ENCODE peak calls at places on chromosomes 11 and 22, in seven cellular contexts. J is body of pancreas; X is naive thymus-derived CD4-positive, alpha-beta T cell; A is A549; R is suprapubic skin; H is spleen; I is breast epithelium. Z is an unnamed sample.

GRCh38 chr22:33883961-33884808 is 36.1 kb downstream of the LARGE1 start:
- DNase-seq in X (no peak), I (no peak), R (no peak), A (no peak), H (peak; percentile 69), J (no peak), Z (no peak)

GRCh38 chr22:35212996-35213395 is 44.3 kb upstream of the HMGXB4 start:
- DNase-seq in A (no peak), R (no peak), I (no peak), J (no peak), H (no peak), X (no peak), Z (no peak)

GRCh38 chr11:33734441-33735165 is 1.6 kb downstream of the CD59 start:
- DNase-seq in X (no peak), I (no peak), J (peak; percentile 16), R (peak; percentile 83), A (no peak), H (no peak), Z (peak; percentile 55)

GRCh38 chr22:46280999-46281623 is 13.3 kb downstream of the TTC38 start:
- DNase-seq in J (no peak), X (no peak), H (peak; percentile 86), R (no peak), A (no peak), I (no peak), Z (no peak)

GRCh38 chr11:94602430-94603372 is 35.5 kb downstream of the PIWIL4 start:
- DNase-seq in I (no peak), A (peak; percentile 41), R (no peak), J (peak; percentile 72), H (no peak), X (no peak), Z (no peak)

GRCh38 chr11:96050435-96051182 is 126.7 kb upstream of the MTMR2 start:
- DNase-seq in R (no peak), H (no peak), A (peak; percentile 9), X (no peak), I (no peak), J (no peak), Z (no peak)

GRCh38 chr11:6812391-6813005 is 13.0 kb upstream of the OR6A2 start:
- DNase-seq in I (no peak), R (no peak), A (peak; percentile 43), J (no peak), H (no peak), X (peak; percentile 15), Z (no peak)

GRCh38 chr22:28593299-28593698 is 86.3 kb downstream of the TTC28 start:
- DNase-seq in H (no peak), J (no peak), X (no peak), R (no peak), I (no peak), A (no peak), Z (no peak)

GRCh38 chr11:61162092-61162935 is 1.1 kb upstream of the VPS37C start:
- DNase-seq in H (no peak), A (peak; percentile 62), J (peak; percentile 89), X (no peak), R (no peak), I (no peak), Z (peak; percentile 33)

GRCh38 chr22:50435701-50436115 is 39.1 kb downstream of the SBF1 start:
- DNase-seq in J (no peak), X (no peak), R (no peak), H (no peak), A (no peak), I (no peak), Z (no peak)

GRCh38 chr11:93845181-93846092 is 5.0 kb downstream of the VSTM5 start:
- DNase-seq in I (no peak), R (no peak), H (no peak), A (no peak), X (no peak), J (no peak), Z (no peak)

GRCh38 chr11:102238287-102238894 is 78.9 kb upstream of the BIRC3 start:
- DNase-seq in J (no peak), H (no peak), X (no peak), A (no peak), I (no peak), R (no peak), Z (no peak)

GRCh38 chr22:24985824-24986214 is 33.3 kb downstream of the KIAA1671 start:
- DNase-seq in H (no peak), R (no peak), X (no peak), A (no peak), I (no peak), J (no peak), Z (peak; percentile 39)

GRCh38 chr11:56783448-56784041 is 35.0 kb upstream of the OR9G4 start:
- DNase-seq in J (no peak), X (no peak), I (no peak), H (no peak), R (no peak), A (peak; percentile 79), Z (no peak)

GRCh38 chr22:50694766-50695420 is 22.3 kb downstream of the SHANK3 start:
- DNase-seq in A (no peak), X (no peak), H (peak; percentile 45), J (peak; percentile 3), I (no peak), R (peak; percentile 75), Z (no peak)

GRCh38 chr11:12512826-12513395 is 135.5 kb downstream of the PARVA start:
- DNase-seq in J (no peak), X (no peak), I (no peak), A (no peak), R (no peak), H (no peak), Z (no peak)

GRCh38 chr22:48782326-48782725 is 1045.3 kb downstream of the BRD1 start:
- DNase-seq in J (no peak), R (no peak), A (no peak), I (no peak), H (no peak), X (no peak), Z (no peak)

GRCh38 chr11:92123540-92123939 is 101.1 kb upstream of the FAT3 start:
- DNase-seq in H (no peak), I (no peak), R (no peak), A (no peak), J (no peak), X (no peak), Z (no peak)

GRCh38 chr11:8209208-8209807 is 40.5 kb upstream of the RIC3 start:
- DNase-seq in R (no peak), I (no peak), A (no peak), J (peak; percentile 61), X (no peak), H (peak; percentile 88), Z (no peak)

GRCh38 chr11:62911137-62912130 is 9.7 kb downstream of the CHRM1 start:
- DNase-seq in R (no peak), H (no peak), I (no peak), J (no peak), A (no peak), X (no peak), Z (no peak)

GRCh38 chr11:62004473-62004872 is 37.0 kb upstream of the FTH1 start:
- DNase-seq in R (no peak), J (no peak), A (no peak), X (no peak), I (no peak), H (peak; percentile 40), Z (no peak)

GRCh38 chr11:1842149-1843097 is 3.6 kb downstream of the TNNI2 start:
- DNase-seq in J (peak; percentile 97), R (no peak), A (no peak), X (no peak), H (peak; percentile 91), I (no peak), Z (no peak)

GRCh38 chr11:82862379-82862778 is 37.9 kb downstream of the PRCP start:
- DNase-seq in R (no peak), X (no peak), I (no peak), H (no peak), A (no peak), J (no peak), Z (no peak)

GRCh38 chr11:82859746-82860145 is 40.5 kb downstream of the PRCP start:
- DNase-seq in X (no peak), A (no peak), J (no peak), R (no peak), I (no peak), H (no peak), Z (no peak)

GRCh38 chr11:82865841-82866240 is 34.4 kb downstream of the PRCP start:
- DNase-seq in I (no peak), A (no peak), X (no peak), J (no peak), R (no peak), H (no peak), Z (no peak)

GRCh38 chr11:82864268-82864667 is 36.0 kb downstream of the PRCP start:
- DNase-seq in R (no peak), I (no peak), J (peak; percentile 70), X (no peak), A (peak; percentile 66), H (peak; percentile 74), Z (peak; percentile 69)

GRCh38 chr11:82863209-82863608 is 37.0 kb downstream of the PRCP start:
- DNase-seq in H (no peak), R (no peak), I (no peak), A (no peak), X (no peak), J (no peak), Z (no peak)
- H3K27ac ChIP-seq in H (no peak overlapping the region), R (no peak overlapping the region), I (no peak overlapping the region), A (no peak overlapping the region), X (no peak overlapping the region), J (no peak overlapping the region), Z (no peak overlapping the region)

GRCh38 chr22:21690401-21690801 is 24.6 kb downstream of the PPIL2 start:
- DNase-seq in X (no peak), A (no peak), J (peak; percentile 35), I (no peak), H (no peak), R (no peak), Z (peak; percentile 37)
- H3K4me1 ChIP-seq in X (no peaks in the 10 kb centered on the region), A (no peaks in the 10 kb centered on the region), J (peaks cover 45% of the 10 kb centered on the region), I (no peaks in the 10 kb centered on the region), H (peaks cover 5% of the 10 kb centered on the region), R (no peaks in the 10 kb centered on the region), Z (peaks cover 7% of the 10 kb centered on the region)

GRCh38 chr11:73356979-73357739 is 19.0 kb upstream of the RELT start:
- DNase-seq in R (no peak), J (no peak), X (no peak), A (no peak), I (no peak), H (no peak), Z (no peak)

GRCh38 chr11:73359930-73360742 is 16.1 kb upstream of the RELT start:
- DNase-seq in J (peak; percentile 28), A (peak; percentile 43), X (no peak), I (no peak), R (no peak), H (no peak), Z (no peak)

GRCh38 chr11:73358071-73358470 is 18.1 kb upstream of the RELT start:
- DNase-seq in I (no peak), X (no peak), A (no peak), J (no peak), H (no peak), R (no peak), Z (no peak)

GRCh38 chr11:73360743-73361369 is 15.3 kb upstream of the RELT start:
- DNase-seq in H (no peak), X (no peak), J (no peak), A (no peak), I (no peak), R (no peak), Z (no peak)

GRCh38 chr11:73359341-73359740 is 16.9 kb upstream of the RELT start:
- DNase-seq in R (no peak), J (peak; percentile 31), I (no peak), H (no peak), X (no peak), A (no peak), Z (no peak)
- H3K27ac ChIP-seq in R (peak overlapping the region; percentile 24), J (no peak overlapping the region), I (peak overlapping the region; percentile 52), H (no peak overlapping the region), X (no peak overlapping the region), A (no peak overlapping the region), Z (peak overlapping the region; percentile 24)

GRCh38 chr22:39530692-39531331 is 1.7 kb downstream of the RPS19BP1 start:
- DNase-seq in X (no peak), R (no peak), A (no peak), J (no peak), I (no peak), H (no peak), Z (no peak)
- H3K4me1 ChIP-seq in X (peaks cover 64% of the 10 kb centered on the region), R (peaks cover 77% of the 10 kb centered on the region), A (peaks cover 33% of the 10 kb centered on the region), J (peaks cover 67% of the 10 kb centered on the region), I (peaks cover 29% of the 10 kb centered on the region), H (peaks cover 89% of the 10 kb centered on the region), Z (peaks cover 39% of the 10 kb centered on the region)

Z was measured in thyroid gland.